ENCODE peak calls at places on chromosomes 6 and 20, in four cellular contexts. One of them, this sample, is unnamed.

GRCh38 chr20:51631011-51631950 is 88.8 kb upstream of the NFATC2 start:
- DNase-seq in activated CD4-positive, alpha-beta T cell treated with anti-CD3 and anti-CD28 coated beads, Interleukin-2, amount 50 U/mL, for 4 hours: no peak
- DNase-seq in SK-N-SH: peak
- DNase-seq in right cardiac atrium: peak
- DNase-seq in this sample: peak

GRCh38 chr20:36773123-36773547 is 428 bp downstream of the DSN1 start:
- DNase-seq in activated CD4-positive, alpha-beta T cell treated with anti-CD3 and anti-CD28 coated beads, Interleukin-2, amount 50 U/mL, for 4 hours: peak
- DNase-seq in SK-N-SH: no peak
- DNase-seq in right cardiac atrium: no peak
- DNase-seq in this sample: no peak

GRCh38 chr20:44692932-44693476 is 22.2 kb upstream of the CCN5 start:
- DNase-seq in SK-N-SH: no peak
- DNase-seq in activated CD4-positive, alpha-beta T cell treated with anti-CD3 and anti-CD28 coated beads, Interleukin-2, amount 50 U/mL, for 4 hours: no peak
- DNase-seq in right cardiac atrium: peak
- DNase-seq in this sample: peak

GRCh38 chr20:1499528-1500420 is 8.6 kb upstream of the SIRPB2 start:
- DNase-seq in right cardiac atrium: no peak
- DNase-seq in activated CD4-positive, alpha-beta T cell treated with anti-CD3 and anti-CD28 coated beads, Interleukin-2, amount 50 U/mL, for 4 hours: no peak
- DNase-seq in SK-N-SH: no peak
- DNase-seq in this sample: no peak

GRCh38 chr6:5998236-5998635 is 8.5 kb downstream of the NRN1 start:
- DNase-seq in activated CD4-positive, alpha-beta T cell treated with anti-CD3 and anti-CD28 coated beads, Interleukin-2, amount 50 U/mL, for 4 hours: no peak
- DNase-seq in right cardiac atrium: no peak
- DNase-seq in SK-N-SH: no peak
- DNase-seq in this sample: no peak

GRCh38 chr6:114084327-114084890 is 113.5 kb upstream of the HDAC2 start:
- DNase-seq in SK-N-SH: no peak
- DNase-seq in right cardiac atrium: no peak
- DNase-seq in activated CD4-positive, alpha-beta T cell treated with anti-CD3 and anti-CD28 coated beads, Interleukin-2, amount 50 U/mL, for 4 hours: no peak
- DNase-seq in this sample: no peak

GRCh38 chr6:3284436-3284876 is 25.7 kb downstream of the PSMG4 start:
- DNase-seq in activated CD4-positive, alpha-beta T cell treated with anti-CD3 and anti-CD28 coated beads, Interleukin-2, amount 50 U/mL, for 4 hours: no peak
- DNase-seq in right cardiac atrium: peak
- DNase-seq in SK-N-SH: peak
- DNase-seq in this sample: no peak

GRCh38 chr20:4455301-4455701 is 266.4 kb upstream of the PRND start:
- DNase-seq in right cardiac atrium: no peak
- DNase-seq in activated CD4-positive, alpha-beta T cell treated with anti-CD3 and anti-CD28 coated beads, Interleukin-2, amount 50 U/mL, for 4 hours: no peak
- DNase-seq in SK-N-SH: no peak
- DNase-seq in this sample: no peak

GRCh38 chr6:90947184-90948064 is 360.6 kb upstream of the MAP3K7 start:
- DNase-seq in SK-N-SH: no peak
- DNase-seq in activated CD4-positive, alpha-beta T cell treated with anti-CD3 and anti-CD28 coated beads, Interleukin-2, amount 50 U/mL, for 4 hours: no peak
- DNase-seq in right cardiac atrium: peak
- DNase-seq in this sample: no peak

GRCh38 chr20:58129736-58130135 is 98.7 kb downstream of the ANKRD60 start:
- DNase-seq in activated CD4-positive, alpha-beta T cell treated with anti-CD3 and anti-CD28 coated beads, Interleukin-2, amount 50 U/mL, for 4 hours: no peak
- DNase-seq in right cardiac atrium: no peak
- DNase-seq in SK-N-SH: no peak
- DNase-seq in this sample: no peak

GRCh38 chr20:48983423-48984400 is 62.2 kb downstream of the ARFGEF2 start:
- DNase-seq in right cardiac atrium: no peak
- DNase-seq in SK-N-SH: peak
- DNase-seq in activated CD4-positive, alpha-beta T cell treated with anti-CD3 and anti-CD28 coated beads, Interleukin-2, amount 50 U/mL, for 4 hours: no peak
- DNase-seq in this sample: peak

GRCh38 chr6:140779341-140779740 is 1353.4 kb upstream of the GJE1 start:
- DNase-seq in right cardiac atrium: no peak
- DNase-seq in activated CD4-positive, alpha-beta T cell treated with anti-CD3 and anti-CD28 coated beads, Interleukin-2, amount 50 U/mL, for 4 hours: no peak
- DNase-seq in SK-N-SH: no peak
- DNase-seq in this sample: no peak

GRCh38 chr20:34774886-34775285 is 50.6 kb downstream of the NCOA6 start:
- DNase-seq in activated CD4-positive, alpha-beta T cell treated with anti-CD3 and anti-CD28 coated beads, Interleukin-2, amount 50 U/mL, for 4 hours: no peak
- DNase-seq in SK-N-SH: no peak
- DNase-seq in right cardiac atrium: no peak
- DNase-seq in this sample: no peak

GRCh38 chr20:38759135-38759534 is 10.9 kb downstream of the ACTR5 start:
- DNase-seq in activated CD4-positive, alpha-beta T cell treated with anti-CD3 and anti-CD28 coated beads, Interleukin-2, amount 50 U/mL, for 4 hours: no peak
- DNase-seq in right cardiac atrium: no peak
- DNase-seq in SK-N-SH: no peak
- DNase-seq in this sample: no peak

GRCh38 chr6:38191418-38191817 is 371.9 kb downstream of the ZFAND3 start:
- DNase-seq in activated CD4-positive, alpha-beta T cell treated with anti-CD3 and anti-CD28 coated beads, Interleukin-2, amount 50 U/mL, for 4 hours: no peak
- DNase-seq in right cardiac atrium: no peak
- DNase-seq in SK-N-SH: no peak
- DNase-seq in this sample: no peak

GRCh38 chr20:56975838-56976237 is 290.6 kb downstream of the BMP7 start:
- DNase-seq in SK-N-SH: no peak
- DNase-seq in activated CD4-positive, alpha-beta T cell treated with anti-CD3 and anti-CD28 coated beads, Interleukin-2, amount 50 U/mL, for 4 hours: no peak
- DNase-seq in right cardiac atrium: no peak
- DNase-seq in this sample: no peak

GRCh38 chr6:111282564-111282963 is 195.3 kb downstream of the SLC16A10 start:
- DNase-seq in SK-N-SH: no peak
- DNase-seq in right cardiac atrium: no peak
- DNase-seq in activated CD4-positive, alpha-beta T cell treated with anti-CD3 and anti-CD28 coated beads, Interleukin-2, amount 50 U/mL, for 4 hours: no peak
- DNase-seq in this sample: no peak

GRCh38 chr20:36532388-36532787 is 8.9 kb upstream of the MYL9 start:
- DNase-seq in SK-N-SH: no peak
- DNase-seq in activated CD4-positive, alpha-beta T cell treated with anti-CD3 and anti-CD28 coated beads, Interleukin-2, amount 50 U/mL, for 4 hours: no peak
- DNase-seq in right cardiac atrium: no peak
- DNase-seq in this sample: no peak

GRCh38 chr6:157089258-157089657 is 234.1 kb downstream of the TMEM242 start:
- DNase-seq in SK-N-SH: peak
- DNase-seq in activated CD4-positive, alpha-beta T cell treated with anti-CD3 and anti-CD28 coated beads, Interleukin-2, amount 50 U/mL, for 4 hours: no peak
- DNase-seq in right cardiac atrium: no peak
- DNase-seq in this sample: no peak

GRCh38 chr6:10793035-10793434 is 45.3 kb downstream of the MAK start:
- DNase-seq in right cardiac atrium: no peak
- DNase-seq in activated CD4-positive, alpha-beta T cell treated with anti-CD3 and anti-CD28 coated beads, Interleukin-2, amount 50 U/mL, for 4 hours: no peak
- DNase-seq in SK-N-SH: no peak
- DNase-seq in this sample: no peak

GRCh38 chr6:165717732-165718465 is 54.9 kb upstream of the PDE10A start:
- DNase-seq in right cardiac atrium: no peak
- DNase-seq in SK-N-SH: no peak
- DNase-seq in activated CD4-positive, alpha-beta T cell treated with anti-CD3 and anti-CD28 coated beads, Interleukin-2, amount 50 U/mL, for 4 hours: no peak
- DNase-seq in this sample: no peak

GRCh38 chr6:165890404-165890735 is 227.3 kb upstream of the PDE10A start:
- DNase-seq in right cardiac atrium: no peak
- DNase-seq in SK-N-SH: no peak
- DNase-seq in activated CD4-positive, alpha-beta T cell treated with anti-CD3 and anti-CD28 coated beads, Interleukin-2, amount 50 U/mL, for 4 hours: no peak
- DNase-seq in this sample: no peak

GRCh38 chr6:107624541-107624940 is 134.6 kb downstream of the SOBP start:
- DNase-seq in SK-N-SH: no peak
- DNase-seq in activated CD4-positive, alpha-beta T cell treated with anti-CD3 and anti-CD28 coated beads, Interleukin-2, amount 50 U/mL, for 4 hours: no peak
- DNase-seq in right cardiac atrium: no peak
- DNase-seq in this sample: no peak

GRCh38 chr6:30914854-30915590 is 984 bp downstream of the VARS2 start:
- DNase-seq in activated CD4-positive, alpha-beta T cell treated with anti-CD3 and anti-CD28 coated beads, Interleukin-2, amount 50 U/mL, for 4 hours: no peak
- DNase-seq in SK-N-SH: no peak
- DNase-seq in right cardiac atrium: no peak
- DNase-seq in this sample: no peak

GRCh38 chr6:166405416-166405815 is 22.7 kb upstream of the MPC1 start:
- DNase-seq in SK-N-SH: no peak
- DNase-seq in right cardiac atrium: no peak
- DNase-seq in activated CD4-positive, alpha-beta T cell treated with anti-CD3 and anti-CD28 coated beads, Interleukin-2, amount 50 U/mL, for 4 hours: no peak
- DNase-seq in this sample: no peak

This sample was measured in left cardiac atrium.